ENCODE peak calls at places on chromosome 10, in ten cellular contexts. Q is bronchial epithelial cell; T is right lobe of liver; B is CD8-positive, alpha-beta T cell; S is tibial artery; Y is endothelial cell of umbilical vein; I is brain microvascular endothelial cell; E is fibroblast of mammary gland; P is esophagus squamous epithelium; J is AG04450. L is an unnamed sample.

GRCh38 chr10:127151541-127151940 is 44.9 kb downstream of the INSYN2A start:
- DNase-seq in Q (peak), T (no peak), B (no peak), S (no peak), Y (no peak), I (no peak), E (peak), P (no peak), J (no peak), L (no peak)

GRCh38 chr10:619710-620109 is 69.8 kb downstream of the DIP2C start:
- DNase-seq in Q (no peak), T (no peak), B (no peak), S (no peak), Y (no peak), I (no peak), E (no peak), P (no peak), J (no peak), L (no peak)

GRCh38 chr10:69662173-69662685 is 32.2 kb downstream of the FAM241B start:
- DNase-seq in Q (no peak), T (peak), B (no peak), S (no peak), Y (no peak), I (no peak), E (no peak), P (no peak), J (no peak), L (no peak)

GRCh38 chr10:109957092-109957797 is 33.9 kb upstream of the XPNPEP1 start:
- DNase-seq in Q (no peak), T (no peak), B (no peak), S (no peak), Y (no peak), I (no peak), E (no peak), P (no peak), J (no peak), L (no peak)

GRCh38 chr10:122198631-122199030 is 72.5 kb upstream of the BTBD16 start:
- DNase-seq in Q (no peak), T (no peak), B (no peak), S (no peak), Y (no peak), I (no peak), E (no peak), P (no peak), J (no peak), L (no peak)

GRCh38 chr10:75250934-75251333 is 15.2 kb upstream of the COMTD1 start:
- DNase-seq in Q (peak), T (no peak), B (no peak), S (no peak), Y (no peak), I (no peak), E (no peak), P (no peak), J (no peak), L (no peak)

GRCh38 chr10:101995451-101996063 is 60.4 kb downstream of the ARMH3 start:
- DNase-seq in Q (peak), T (no peak), B (no peak), S (no peak), Y (peak), I (peak), E (peak), P (no peak), J (no peak), L (peak)

GRCh38 chr10:29692121-29692539 is 57.4 kb upstream of the SVIL start:
- DNase-seq in Q (peak), T (no peak), B (no peak), S (no peak), Y (peak), I (no peak), E (peak), P (no peak), J (no peak), L (no peak)

GRCh38 chr10:124612611-124613498 is 131.3 kb downstream of the FAM53B start:
- DNase-seq in Q (no peak), T (no peak), B (no peak), S (no peak), Y (peak), I (peak), E (peak), P (no peak), J (no peak), L (peak)

GRCh38 chr10:69769395-69769989 is 32.2 kb upstream of the COL13A1 start:
- DNase-seq in Q (peak), T (no peak), B (no peak), S (peak), Y (peak), I (peak), E (peak), P (no peak), J (peak), L (peak)

GRCh38 chr10:77011823-77012566 is 625.6 kb downstream of the KCNMA1 start:
- DNase-seq in Q (no peak), T (no peak), B (no peak), S (no peak), Y (no peak), I (no peak), E (peak), P (no peak), J (no peak), L (peak)

GRCh38 chr10:101467286-101467770 is 113.4 kb downstream of the BTRC start:
- DNase-seq in Q (peak), T (no peak), B (no peak), S (no peak), Y (peak), I (peak), E (peak), P (no peak), J (peak), L (peak)

GRCh38 chr10:13813540-13813939 is 226.8 kb downstream of the PRPF18 start:
- DNase-seq in Q (no peak), T (no peak), B (no peak), S (no peak), Y (no peak), I (no peak), E (no peak), P (no peak), J (no peak), L (no peak)

GRCh38 chr10:88893611-88894010 is 13.6 kb downstream of the STAMBPL1 start:
- DNase-seq in Q (no peak), T (no peak), B (no peak), S (no peak), Y (no peak), I (no peak), E (peak), P (no peak), J (no peak), L (peak)

GRCh38 chr10:58734116-58734515 is 221.4 kb downstream of the BICC1 start:
- DNase-seq in Q (no peak), T (no peak), B (no peak), S (no peak), Y (no peak), I (no peak), E (peak), P (no peak), J (peak), L (peak)

GRCh38 chr10:100873825-100874326 is 38.9 kb upstream of the SLF2 start:
- DNase-seq in Q (no peak), T (no peak), B (no peak), S (no peak), Y (no peak), I (no peak), E (no peak), P (no peak), J (no peak), L (no peak)

GRCh38 chr10:74641659-74642058 is 184.7 kb upstream of the KAT6B start:
- DNase-seq in Q (no peak), T (no peak), B (no peak), S (no peak), Y (no peak), I (no peak), E (no peak), P (no peak), J (no peak), L (no peak)

GRCh38 chr10:84341983-84342382 is 13.6 kb downstream of the CCSER2 start:
- DNase-seq in Q (no peak), T (no peak), B (no peak), S (no peak), Y (no peak), I (no peak), E (no peak), P (no peak), J (no peak), L (no peak)

GRCh38 chr10:12214763-12215218 is 18.8 kb downstream of the CDC123 start:
- DNase-seq in Q (peak), T (no peak), B (no peak), S (no peak), Y (peak), I (peak), E (peak), P (no peak), J (peak), L (peak)

GRCh38 chr10:30093303-30093967 is 34.0 kb upstream of the JCAD start:
- DNase-seq in Q (no peak), T (no peak), B (no peak), S (no peak), Y (no peak), I (no peak), E (no peak), P (no peak), J (no peak), L (no peak)

GRCh38 chr10:124539935-124540641 is 78.5 kb downstream of the LHPP start:
- DNase-seq in Q (no peak), T (peak), B (peak), S (no peak), Y (peak), I (no peak), E (peak), P (no peak), J (no peak), L (peak)

GRCh38 chr10:23343591-23344225 is 889 bp downstream of the C10orf67 start:
- DNase-seq in Q (no peak), T (peak), B (peak), S (no peak), Y (no peak), I (peak), E (peak), P (no peak), J (no peak), L (no peak)

GRCh38 chr10:68348265-68348741 is 15.6 kb upstream of the PBLD start:
- DNase-seq in Q (peak), T (no peak), B (peak), S (no peak), Y (peak), I (peak), E (peak), P (no peak), J (no peak), L (peak)

GRCh38 chr10:97011397-97011796 is 174.4 kb downstream of the SLIT1 start:
- DNase-seq in Q (no peak), T (no peak), B (no peak), S (no peak), Y (no peak), I (no peak), E (no peak), P (no peak), J (no peak), L (no peak)

GRCh38 chr10:19979628-19980027 is 163.4 kb downstream of the PLXDC2 start:
- DNase-seq in Q (peak), T (no peak), B (no peak), S (no peak), Y (no peak), I (no peak), E (no peak), P (no peak), J (no peak), L (no peak)

GRCh38 chr10:129764901-129765663 is 199.0 kb downstream of the EBF3 start:
- DNase-seq in Q (no peak), T (peak), B (no peak), S (peak), Y (no peak), I (no peak), E (no peak), P (no peak), J (no peak), L (no peak)

GRCh38 chr10:112799038-112799437 is 151.0 kb upstream of the TCF7L2 start:
- DNase-seq in Q (no peak), T (no peak), B (no peak), S (no peak), Y (no peak), I (no peak), E (no peak), P (no peak), J (no peak), L (no peak)

GRCh38 chr10:13945760-13946460 is 359.1 kb downstream of the PRPF18 start:
- DNase-seq in Q (peak), T (no peak), B (no peak), S (no peak), Y (peak), I (no peak), E (peak), P (no peak), J (no peak), L (no peak)

GRCh38 chr10:75197906-75198305 is 12.7 kb upstream of the VDAC2 start:
- DNase-seq in Q (no peak), T (no peak), B (no peak), S (peak), Y (no peak), I (no peak), E (no peak), P (no peak), J (no peak), L (no peak)

GRCh38 chr10:112221545-112221944 is 38.0 kb upstream of the GPAM start:
- DNase-seq in Q (peak), T (no peak), B (no peak), S (no peak), Y (no peak), I (no peak), E (peak), P (no peak), J (no peak), L (peak)

DNA sequence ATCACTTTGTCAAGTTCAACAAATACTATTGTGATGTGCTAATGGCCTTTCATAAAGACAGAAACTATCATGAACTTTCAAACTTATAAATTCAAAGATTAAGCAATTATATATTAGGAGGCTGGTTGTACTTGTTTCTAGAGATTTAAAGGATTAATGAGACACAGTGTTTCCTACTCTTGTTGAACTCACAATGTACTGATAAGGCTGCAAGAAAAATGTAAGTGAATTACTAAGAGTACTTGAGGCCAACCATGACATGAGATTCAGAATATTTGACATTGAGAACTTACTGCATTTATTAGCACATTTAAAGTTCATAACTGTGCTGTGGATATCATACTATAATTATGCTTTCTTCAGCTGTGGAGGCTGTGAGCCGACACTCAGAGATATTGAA is 1210.5 kb upstream of the SORCS1 start:
- DNase-seq in Q (peak), T (no peak), B (no peak), S (no peak), Y (no peak), I (no peak), E (no peak), P (no peak), J (no peak), L (no peak)
- TF ChIP-seq CTCF in Q (no peak), T (no peak), B (no peak), S (no peak), Y (no peak), I (no peak), E (no peak), P (no peak), J (no peak), L (no peak)

GRCh38 chr10:103181244-103181643 is 11.8 kb downstream of the NT5C2 start:
- DNase-seq in Q (no peak), T (no peak), B (no peak), S (no peak), Y (peak), I (no peak), E (no peak), P (no peak), J (no peak), L (no peak)
- H3K4me3 ChIP-seq in Q (no peak), T (no peak), B (no peak), S (no peak), Y (no peak), I (no peak), E (no peak), P (no peak), J (no peak), L (no peak)

GRCh38 chr10:49571419-49571818 is 32.5 kb upstream of the ERCC6 start:
- DNase-seq in Q (peak), T (no peak), B (no peak), S (no peak), Y (no peak), I (no peak), E (peak), P (no peak), J (no peak), L (peak)

GRCh38 chr10:49567810-49568209 is 28.9 kb upstream of the ERCC6 start:
- DNase-seq in Q (no peak), T (no peak), B (no peak), S (no peak), Y (no peak), I (no peak), E (no peak), P (no peak), J (no peak), L (no peak)

GRCh38 chr10:49568235-49568634 is 29.3 kb upstream of the ERCC6 start:
- DNase-seq in Q (no peak), T (no peak), B (no peak), S (no peak), Y (no peak), I (peak), E (peak), P (no peak), J (no peak), L (peak)

GRCh38 chr10:49572594-49573114 is 33.7 kb upstream of the ERCC6 start:
- DNase-seq in Q (no peak), T (no peak), B (no peak), S (no peak), Y (no peak), I (no peak), E (no peak), P (no peak), J (no peak), L (no peak)

DNA sequence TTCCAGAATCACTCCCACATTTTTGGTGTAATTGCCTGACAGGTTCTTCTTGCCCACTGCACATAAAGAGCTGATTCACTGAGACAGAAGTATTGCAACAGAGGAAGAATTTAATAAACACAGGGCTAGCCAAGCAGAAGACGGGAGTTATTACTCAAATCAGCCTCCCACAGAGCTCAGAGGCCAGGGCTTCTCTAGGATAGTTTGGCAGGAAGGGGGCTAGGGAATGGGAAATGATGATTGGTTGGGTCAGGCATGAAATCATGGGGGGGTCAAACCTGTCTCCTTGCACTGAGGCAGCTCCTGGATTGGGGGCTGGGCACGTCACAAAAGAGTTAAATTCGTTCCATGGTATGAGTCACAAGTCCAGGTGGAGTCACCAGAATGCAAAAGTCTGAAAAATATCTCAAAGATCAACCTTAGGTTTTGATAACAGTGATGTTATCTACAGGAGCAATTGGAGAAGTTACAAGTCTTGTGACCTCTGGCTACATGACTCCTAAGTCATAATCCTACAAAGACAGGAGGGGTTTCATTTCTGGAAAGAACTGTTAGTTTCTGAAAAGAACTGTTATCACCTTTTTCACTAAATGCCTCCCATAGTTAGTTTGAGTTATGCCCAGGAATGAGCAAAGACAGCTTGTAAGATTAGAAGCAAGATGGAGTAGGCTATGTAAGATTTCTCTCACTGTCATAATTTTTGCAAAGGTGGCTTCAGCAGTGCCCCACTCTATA is 30.3 kb upstream of the ERCC6 start:
- DNase-seq in Q (peak), T (no peak), B (no peak), S (no peak), Y (no peak), I (peak), E (peak), P (no peak), J (no peak), L (peak)
- TF ChIP-seq CTCF in Q (no peak), T (no peak), B (no peak), S (no peak), Y (no peak), I (no peak), E (no peak), P (no peak), J (no peak), L (no peak)

GRCh38 chr10:21700474-21700873 is 166.4 kb downstream of the MLLT10 start:
- DNase-seq in Q (no peak), T (no peak), B (no peak), S (no peak), Y (no peak), I (no peak), E (no peak), P (no peak), J (no peak), L (peak)
- H3K4me3 ChIP-seq in Q (no peak), T (no peak), B (no peak), S (no peak), Y (no peak), I (no peak), E (no peak), P (no peak), J (no peak), L (no peak)

GRCh38 chr10:87505366-87506113 is 847 bp downstream of the MINPP1 start:
- DNase-seq in Q (peak), T (peak), B (peak), S (no peak), Y (peak), I (peak), E (peak), P (no peak), J (no peak), L (peak)
- TF ChIP-seq CTCF in Q (peak), T (peak), B (peak), S (peak), Y (peak), I (peak), E (peak), P (peak), J (peak), L (peak)

L was measured in fibroblast of the aortic adventitia.